ENCODE peak calls at places on chromosome 9, in ten cellular contexts. P, M, O, J, A, L, U, N, D and V are unnamed samples.

GRCh38 chr9:113389451-113389850 is 11.6 kb downstream of the ALAD start:
- DNase-seq in O (no peak), L (no peak), P (no peak), M (no peak), J (no peak), N (no peak), U (no peak), D (no peak), A (no peak), V (no peak)

GRCh38 chr9:32424616-32425015 is 40.2 kb downstream of the ACO1 start:
- DNase-seq in P (no peak), A (no peak), L (no peak), J (no peak), D (no peak), U (no peak), N (no peak), O (no peak), M (no peak), V (no peak)

GRCh38 chr9:124284940-124285441 is 27.2 kb downstream of the NEK6 start:
- DNase-seq in J (no peak), A (no peak), N (no peak), M (peak; percentile 80), O (no peak), L (peak; percentile 50), P (peak; percentile 75), U (no peak), D (peak; percentile 40), V (no peak)

GRCh38 chr9:126375386-126375785 is 48.8 kb downstream of the MVB12B start:
- DNase-seq in J (no peak), U (no peak), N (peak; percentile 20), A (peak; percentile 62), M (peak; percentile 72), O (no peak), L (no peak), D (peak; percentile 76), P (peak; percentile 73), V (no peak)

GRCh38 chr9:126290871-126291270 is 35.8 kb upstream of the MVB12B start:
- DNase-seq in P (no peak), A (no peak), L (no peak), O (no peak), J (no peak), U (no peak), M (no peak), D (no peak), N (no peak), V (no peak)

GRCh38 chr9:134825025-134825424 is 55.6 kb upstream of the FCN2 start:
- DNase-seq in L (no peak), O (no peak), P (no peak), D (no peak), U (no peak), M (no peak), A (no peak), N (no peak), J (no peak), V (no peak)

GRCh38 chr9:91025856-91026255 is 224.2 kb downstream of the SYK start:
- DNase-seq in D (no peak), P (no peak), L (no peak), U (no peak), O (no peak), A (no peak), M (no peak), J (no peak), N (no peak), V (no peak)

GRCh38 chr9:115211413-115212204 is 93.7 kb upstream of the TNC start:
- DNase-seq in D (peak; percentile 63), J (no peak), P (no peak), N (no peak), M (no peak), L (no peak), A (no peak), U (no peak), O (no peak), V (no peak)

GRCh38 chr9:347667-348292 is 133.1 kb downstream of the DOCK8 start:
- DNase-seq in U (no peak), L (no peak), A (no peak), D (peak; percentile 55), O (no peak), J (no peak), N (peak; percentile 29), P (no peak), M (no peak), V (no peak)

GRCh38 chr9:3608011-3608410 is 82.2 kb upstream of the RFX3 start:
- DNase-seq in J (no peak), P (no peak), O (no peak), N (no peak), D (no peak), M (no peak), A (no peak), U (no peak), L (no peak), V (no peak)

GRCh38 chr9:104993291-104993963 is 65.5 kb upstream of the ABCA1 start:
- DNase-seq in J (no peak), P (peak; percentile 86), U (peak; percentile 46), O (peak; percentile 93), N (peak; percentile 63), A (peak; percentile 81), M (peak; percentile 91), L (peak; percentile 84), D (peak; percentile 85), V (peak; percentile 27)

GRCh38 chr9:110820378-110820777 is 151.8 kb downstream of the MUSK start:
- DNase-seq in M (no peak), A (no peak), P (no peak), J (no peak), U (no peak), D (no peak), N (no peak), L (no peak), O (no peak), V (no peak)

GRCh38 chr9:121345070-121345469 is 25.0 kb downstream of the STOM start:
- DNase-seq in M (no peak), A (no peak), U (no peak), D (no peak), L (no peak), N (no peak), P (no peak), J (no peak), O (no peak), V (no peak)

GRCh38 chr9:121353246-121353975 is 16.6 kb downstream of the STOM start:
- DNase-seq in U (peak; percentile 39), M (no peak), D (no peak), O (no peak), N (no peak), J (no peak), P (no peak), L (no peak), A (no peak), V (no peak)

GRCh38 chr9:121350993-121351561 is 19.0 kb downstream of the STOM start:
- DNase-seq in M (peak; percentile 82), J (no peak), N (no peak), P (peak; percentile 87), U (no peak), L (peak; percentile 57), A (peak; percentile 79), O (no peak), D (peak; percentile 95), V (no peak)

GRCh38 chr9:121348321-121348720 is 21.7 kb downstream of the STOM start:
- DNase-seq in M (no peak), A (no peak), O (no peak), N (no peak), P (no peak), U (no peak), D (peak; percentile 32), J (no peak), L (no peak), V (no peak)

DNA sequence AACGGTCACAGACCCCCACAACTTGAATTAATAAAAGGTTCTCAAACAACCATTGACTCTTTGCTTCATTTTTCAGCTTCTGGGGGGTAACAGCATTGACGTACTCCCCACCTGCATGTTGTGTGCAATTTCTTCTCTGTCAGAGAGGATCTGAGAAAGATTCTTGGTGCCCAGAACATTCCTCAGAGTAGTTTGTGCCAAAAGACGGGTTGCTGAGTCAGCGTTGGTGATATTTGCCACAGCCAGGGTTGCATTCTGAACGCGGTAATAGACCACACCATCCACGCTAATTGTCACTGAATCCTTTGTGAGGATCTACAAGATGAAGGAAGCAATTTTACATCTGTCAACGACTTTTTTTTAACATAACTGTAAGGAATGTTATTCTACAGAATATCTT is 21.0 kb downstream of the STOM start:
- DNase-seq in N (no peak), D (peak; percentile 69), L (no peak), M (no peak), O (no peak), J (no peak), P (no peak), A (no peak), U (no peak), V (no peak)
- H3K4me1 ChIP-seq in N (no peaks in the 10 kb centered on the region), D (peaks cover 34% of the 10 kb centered on the region), L (peaks cover 100% of the 10 kb centered on the region), M (peaks cover 10% of the 10 kb centered on the region), O (no peaks in the 10 kb centered on the region), J (peaks cover 9% of the 10 kb centered on the region), P (peaks cover 5% of the 10 kb centered on the region), A (peaks cover 59% of the 10 kb centered on the region), U (peaks cover 33% of the 10 kb centered on the region), V (no peaks in the 10 kb centered on the region)

GRCh38 chr9:38682713-38683112 is 37.2 kb downstream of the FAM240B start:
- DNase-seq in M (no peak), A (no peak), O (no peak), J (peak; percentile 82), D (peak; percentile 64), U (no peak), P (no peak), L (no peak), N (peak; percentile 54), V (no peak)
- H3K4me3 ChIP-seq in M (no peak overlapping the region), A (no peak overlapping the region), O (no peak overlapping the region), J (no peak overlapping the region), D (no peak overlapping the region), U (no peak overlapping the region), P (no peak overlapping the region), L (no peak overlapping the region), N (no peak overlapping the region), V (no peak overlapping the region)

DNA sequence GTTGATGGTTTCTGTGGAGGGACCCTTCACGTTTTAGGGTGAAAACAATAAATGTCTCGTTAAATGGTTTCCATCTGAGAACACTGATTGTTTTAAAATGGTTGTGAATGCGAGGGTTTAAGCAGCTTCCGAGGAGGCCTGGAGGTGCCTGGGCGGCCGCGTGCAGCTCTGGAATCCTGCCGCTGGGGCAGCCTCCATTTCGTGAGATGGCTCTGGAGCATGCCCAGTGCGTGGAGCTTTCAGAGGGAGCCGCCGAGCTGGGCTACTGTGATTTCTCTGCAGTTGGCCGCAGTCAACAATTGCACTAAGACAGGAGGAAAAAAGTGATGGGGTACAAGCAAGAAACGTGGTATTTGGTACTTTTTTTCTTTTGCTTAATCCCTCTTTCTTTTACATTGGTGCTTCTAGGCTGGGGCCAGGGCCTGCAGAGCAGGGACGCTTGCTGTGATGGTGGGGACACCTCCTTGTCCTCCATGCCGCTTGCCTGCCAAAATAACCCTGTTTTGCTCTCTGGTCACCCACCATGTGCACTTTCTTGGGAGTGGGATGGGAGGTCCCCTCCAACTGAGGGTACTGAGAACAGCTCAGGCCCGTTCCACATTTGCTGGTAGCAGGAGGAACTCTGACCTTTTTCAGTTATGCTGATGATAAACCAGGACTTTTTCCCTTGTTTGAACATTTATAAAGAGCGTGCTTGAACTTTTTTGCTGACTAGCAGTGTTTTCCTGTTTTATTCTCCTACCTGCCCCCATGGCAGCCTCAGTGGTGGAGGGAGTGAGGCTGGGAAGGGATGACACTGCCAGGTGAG is 47.1 kb downstream of the EHMT1 start:
- DNase-seq in U (no peak), J (no peak), N (no peak), O (no peak), D (peak; percentile 59), M (no peak), L (no peak), A (no peak), P (no peak), V (no peak)
- H3K27ac ChIP-seq in U (no peak overlapping the region), J (no peak overlapping the region), N (no peak overlapping the region), O (peak overlapping the region; percentile 87), D (no peak overlapping the region), M (no peak overlapping the region), L (no peak overlapping the region), A (no peak overlapping the region), P (no peak overlapping the region), V (no peak overlapping the region)

GRCh38 chr9:133115604-133116345 is 5.3 kb downstream of the RALGDS start:
- DNase-seq in L (peak; percentile 10), A (no peak), J (no peak), N (no peak), D (peak; percentile 87), O (no peak), U (no peak), P (peak; percentile 51), M (peak; percentile 56), V (no peak)
- H3K4me1 ChIP-seq in L (peaks cover 92% of the 10 kb centered on the region), A (peaks cover 69% of the 10 kb centered on the region), J (no peaks in the 10 kb centered on the region), N (peaks cover 36% of the 10 kb centered on the region), D (peaks cover 32% of the 10 kb centered on the region), O (peaks cover 5% of the 10 kb centered on the region), U (peaks cover 65% of the 10 kb centered on the region), P (no peaks in the 10 kb centered on the region), M (peaks cover 46% of the 10 kb centered on the region), V (peaks cover 60% of the 10 kb centered on the region)